ENCODE peak calls at places on chromosomes 5 and 9, in ten cellular contexts. One of them, this sample, is unnamed.

GRCh38 chr5:122415481-122416120 is 103.6 kb downstream of the SNCAIP start:
- DNase-seq in stimulated activated CD4-positive, alpha-beta T cell treated with anti-CD3 and anti-CD28 coated beads, Interleukin-4, amount 100 ng/mL, for 48 hours: no peak
- DNase-seq in astrocyte of the hippocampus: peak
- DNase-seq in GM19239: no peak
- DNase-seq in iPS-NIHi11: peak
- DNase-seq in NCI-H2081: peak
- DNase-seq in NCI-H446 treated with DMSO at 0.1 percent for 48 hours: peak
- DNase-seq in CD4-positive, alpha-beta memory T cell: no peak
- DNase-seq in head of caudate nucleus: peak
- DNase-seq in hippocampal formation: peak
- DNase-seq in this sample: peak

GRCh38 chr5:178546675-178547033 is 43.5 kb downstream of the COL23A1 start:
- DNase-seq in stimulated activated CD4-positive, alpha-beta T cell treated with anti-CD3 and anti-CD28 coated beads, Interleukin-4, amount 100 ng/mL, for 48 hours: no peak
- DNase-seq in hippocampal formation: no peak
- DNase-seq in astrocyte of the hippocampus: no peak
- DNase-seq in NCI-H2081: no peak
- DNase-seq in CD4-positive, alpha-beta memory T cell: no peak
- DNase-seq in head of caudate nucleus: no peak
- DNase-seq in NCI-H446 treated with DMSO at 0.1 percent for 48 hours: no peak
- DNase-seq in iPS-NIHi11: no peak
- DNase-seq in GM19239: no peak
- DNase-seq in this sample: no peak

GRCh38 chr9:108117775-108118174 is 628.2 kb upstream of the KLF4 start:
- DNase-seq in stimulated activated CD4-positive, alpha-beta T cell treated with anti-CD3 and anti-CD28 coated beads, Interleukin-4, amount 100 ng/mL, for 48 hours: no peak
- DNase-seq in NCI-H446 treated with DMSO at 0.1 percent for 48 hours: peak
- DNase-seq in astrocyte of the hippocampus: no peak
- DNase-seq in iPS-NIHi11: no peak
- DNase-seq in GM19239: no peak
- DNase-seq in hippocampal formation: no peak
- DNase-seq in CD4-positive, alpha-beta memory T cell: no peak
- DNase-seq in head of caudate nucleus: no peak
- DNase-seq in NCI-H2081: peak
- DNase-seq in this sample: no peak

GRCh38 chr5:54718647-54719046 is 201.1 kb downstream of the SNX18 start:
- DNase-seq in hippocampal formation: no peak
- DNase-seq in iPS-NIHi11: no peak
- DNase-seq in GM19239: no peak
- DNase-seq in stimulated activated CD4-positive, alpha-beta T cell treated with anti-CD3 and anti-CD28 coated beads, Interleukin-4, amount 100 ng/mL, for 48 hours: no peak
- DNase-seq in astrocyte of the hippocampus: peak
- DNase-seq in head of caudate nucleus: no peak
- DNase-seq in NCI-H446 treated with DMSO at 0.1 percent for 48 hours: peak
- DNase-seq in CD4-positive, alpha-beta memory T cell: no peak
- DNase-seq in NCI-H2081: no peak
- DNase-seq in this sample: peak

GRCh38 chr5:168227973-168228615 is 63.4 kb upstream of the WWC1 start:
- DNase-seq in hippocampal formation: no peak
- DNase-seq in CD4-positive, alpha-beta memory T cell: peak
- DNase-seq in NCI-H446 treated with DMSO at 0.1 percent for 48 hours: no peak
- DNase-seq in astrocyte of the hippocampus: peak
- DNase-seq in GM19239: peak
- DNase-seq in NCI-H2081: no peak
- DNase-seq in stimulated activated CD4-positive, alpha-beta T cell treated with anti-CD3 and anti-CD28 coated beads, Interleukin-4, amount 100 ng/mL, for 48 hours: no peak
- DNase-seq in iPS-NIHi11: no peak
- DNase-seq in head of caudate nucleus: no peak
- DNase-seq in this sample: no peak

GRCh38 chr9:94808926-94809700 is 82.6 kb downstream of the AOPEP start:
- DNase-seq in iPS-NIHi11: no peak
- DNase-seq in NCI-H446 treated with DMSO at 0.1 percent for 48 hours: no peak
- DNase-seq in astrocyte of the hippocampus: peak
- DNase-seq in GM19239: no peak
- DNase-seq in head of caudate nucleus: no peak
- DNase-seq in CD4-positive, alpha-beta memory T cell: no peak
- DNase-seq in hippocampal formation: no peak
- DNase-seq in NCI-H2081: no peak
- DNase-seq in stimulated activated CD4-positive, alpha-beta T cell treated with anti-CD3 and anti-CD28 coated beads, Interleukin-4, amount 100 ng/mL, for 48 hours: no peak
- DNase-seq in this sample: no peak

GRCh38 chr5:98482321-98483111 is 290.9 kb upstream of the RGMB start:
- DNase-seq in astrocyte of the hippocampus: no peak
- DNase-seq in NCI-H2081: no peak
- DNase-seq in stimulated activated CD4-positive, alpha-beta T cell treated with anti-CD3 and anti-CD28 coated beads, Interleukin-4, amount 100 ng/mL, for 48 hours: no peak
- DNase-seq in GM19239: no peak
- DNase-seq in NCI-H446 treated with DMSO at 0.1 percent for 48 hours: no peak
- DNase-seq in CD4-positive, alpha-beta memory T cell: no peak
- DNase-seq in hippocampal formation: no peak
- DNase-seq in iPS-NIHi11: no peak
- DNase-seq in head of caudate nucleus: no peak
- DNase-seq in this sample: no peak

GRCh38 chr5:15926586-15926985 is 253.0 kb downstream of the MARCHF11 start:
- DNase-seq in NCI-H446 treated with DMSO at 0.1 percent for 48 hours: no peak
- DNase-seq in NCI-H2081: no peak
- DNase-seq in iPS-NIHi11: no peak
- DNase-seq in astrocyte of the hippocampus: peak
- DNase-seq in GM19239: no peak
- DNase-seq in stimulated activated CD4-positive, alpha-beta T cell treated with anti-CD3 and anti-CD28 coated beads, Interleukin-4, amount 100 ng/mL, for 48 hours: no peak
- DNase-seq in head of caudate nucleus: no peak
- DNase-seq in CD4-positive, alpha-beta memory T cell: no peak
- DNase-seq in hippocampal formation: no peak
- DNase-seq in this sample: no peak

GRCh38 chr5:132001647-132002561 is 9.6 kb downstream of the ACSL6 start:
- DNase-seq in CD4-positive, alpha-beta memory T cell: no peak
- DNase-seq in hippocampal formation: no peak
- DNase-seq in head of caudate nucleus: no peak
- DNase-seq in NCI-H446 treated with DMSO at 0.1 percent for 48 hours: no peak
- DNase-seq in NCI-H2081: no peak
- DNase-seq in astrocyte of the hippocampus: peak
- DNase-seq in iPS-NIHi11: peak
- DNase-seq in GM19239: no peak
- DNase-seq in stimulated activated CD4-positive, alpha-beta T cell treated with anti-CD3 and anti-CD28 coated beads, Interleukin-4, amount 100 ng/mL, for 48 hours: no peak
- DNase-seq in this sample: peak

GRCh38 chr9:75175395-75175794 is 87.1 kb downstream of the OSTF1 start:
- DNase-seq in CD4-positive, alpha-beta memory T cell: no peak
- DNase-seq in astrocyte of the hippocampus: no peak
- DNase-seq in stimulated activated CD4-positive, alpha-beta T cell treated with anti-CD3 and anti-CD28 coated beads, Interleukin-4, amount 100 ng/mL, for 48 hours: no peak
- DNase-seq in NCI-H446 treated with DMSO at 0.1 percent for 48 hours: no peak
- DNase-seq in iPS-NIHi11: no peak
- DNase-seq in GM19239: no peak
- DNase-seq in NCI-H2081: no peak
- DNase-seq in head of caudate nucleus: no peak
- DNase-seq in hippocampal formation: no peak
- DNase-seq in this sample: no peak

GRCh38 chr9:21993893-21994525 is at the start of gene CDKN2A:
- DNase-seq in iPS-NIHi11: peak
- DNase-seq in GM19239: no peak
- DNase-seq in CD4-positive, alpha-beta memory T cell: peak
- DNase-seq in stimulated activated CD4-positive, alpha-beta T cell treated with anti-CD3 and anti-CD28 coated beads, Interleukin-4, amount 100 ng/mL, for 48 hours: peak
- DNase-seq in hippocampal formation: no peak
- DNase-seq in NCI-H446 treated with DMSO at 0.1 percent for 48 hours: peak
- DNase-seq in head of caudate nucleus: no peak
- DNase-seq in NCI-H2081: peak
- DNase-seq in astrocyte of the hippocampus: peak
- DNase-seq in this sample: no peak

GRCh38 chr9:92196909-92197308 is 81.7 kb upstream of the SPTLC1 start:
- DNase-seq in stimulated activated CD4-positive, alpha-beta T cell treated with anti-CD3 and anti-CD28 coated beads, Interleukin-4, amount 100 ng/mL, for 48 hours: no peak
- DNase-seq in CD4-positive, alpha-beta memory T cell: no peak
- DNase-seq in iPS-NIHi11: no peak
- DNase-seq in NCI-H446 treated with DMSO at 0.1 percent for 48 hours: no peak
- DNase-seq in astrocyte of the hippocampus: peak
- DNase-seq in head of caudate nucleus: no peak
- DNase-seq in NCI-H2081: no peak
- DNase-seq in GM19239: no peak
- DNase-seq in hippocampal formation: no peak
- DNase-seq in this sample: peak

GRCh38 chr5:73858786-73859185 is 232.8 kb downstream of the ARHGEF28 start:
- DNase-seq in head of caudate nucleus: no peak
- DNase-seq in iPS-NIHi11: no peak
- DNase-seq in CD4-positive, alpha-beta memory T cell: no peak
- DNase-seq in NCI-H446 treated with DMSO at 0.1 percent for 48 hours: no peak
- DNase-seq in NCI-H2081: no peak
- DNase-seq in stimulated activated CD4-positive, alpha-beta T cell treated with anti-CD3 and anti-CD28 coated beads, Interleukin-4, amount 100 ng/mL, for 48 hours: no peak
- DNase-seq in hippocampal formation: no peak
- DNase-seq in GM19239: no peak
- DNase-seq in astrocyte of the hippocampus: no peak
- DNase-seq in this sample: no peak

GRCh38 chr9:77025146-77025545 is 5.7 kb downstream of the FOXB2 start:
- DNase-seq in NCI-H446 treated with DMSO at 0.1 percent for 48 hours: no peak
- DNase-seq in hippocampal formation: no peak
- DNase-seq in GM19239: no peak
- DNase-seq in iPS-NIHi11: no peak
- DNase-seq in head of caudate nucleus: no peak
- DNase-seq in CD4-positive, alpha-beta memory T cell: no peak
- DNase-seq in NCI-H2081: no peak
- DNase-seq in astrocyte of the hippocampus: no peak
- DNase-seq in stimulated activated CD4-positive, alpha-beta T cell treated with anti-CD3 and anti-CD28 coated beads, Interleukin-4, amount 100 ng/mL, for 48 hours: no peak
- DNase-seq in this sample: no peak

GRCh38 chr5:154985126-154985525 is 28.4 kb upstream of the KIF4B start:
- DNase-seq in stimulated activated CD4-positive, alpha-beta T cell treated with anti-CD3 and anti-CD28 coated beads, Interleukin-4, amount 100 ng/mL, for 48 hours: no peak
- DNase-seq in GM19239: no peak
- DNase-seq in iPS-NIHi11: no peak
- DNase-seq in NCI-H446 treated with DMSO at 0.1 percent for 48 hours: peak
- DNase-seq in NCI-H2081: peak
- DNase-seq in hippocampal formation: no peak
- DNase-seq in head of caudate nucleus: no peak
- DNase-seq in astrocyte of the hippocampus: no peak
- DNase-seq in CD4-positive, alpha-beta memory T cell: no peak
- DNase-seq in this sample: no peak

GRCh38 chr9:120892748-120893584 is 16.0 kb upstream of the PHF19 start:
- DNase-seq in astrocyte of the hippocampus: no peak
- DNase-seq in NCI-H446 treated with DMSO at 0.1 percent for 48 hours: no peak
- DNase-seq in head of caudate nucleus: no peak
- DNase-seq in CD4-positive, alpha-beta memory T cell: peak
- DNase-seq in NCI-H2081: peak
- DNase-seq in stimulated activated CD4-positive, alpha-beta T cell treated with anti-CD3 and anti-CD28 coated beads, Interleukin-4, amount 100 ng/mL, for 48 hours: no peak
- DNase-seq in hippocampal formation: no peak
- DNase-seq in GM19239: peak
- DNase-seq in iPS-NIHi11: no peak
- DNase-seq in this sample: peak

GRCh38 chr9:124390812-124391658 is 24.2 kb downstream of the PSMB7 start:
- DNase-seq in iPS-NIHi11: no peak
- DNase-seq in head of caudate nucleus: no peak
- DNase-seq in NCI-H446 treated with DMSO at 0.1 percent for 48 hours: no peak
- DNase-seq in hippocampal formation: no peak
- DNase-seq in astrocyte of the hippocampus: peak
- DNase-seq in stimulated activated CD4-positive, alpha-beta T cell treated with anti-CD3 and anti-CD28 coated beads, Interleukin-4, amount 100 ng/mL, for 48 hours: no peak
- DNase-seq in CD4-positive, alpha-beta memory T cell: no peak
- DNase-seq in GM19239: no peak
- DNase-seq in NCI-H2081: no peak
- DNase-seq in this sample: peak

GRCh38 chr5:5497132-5497748 is 74.8 kb downstream of the ICE1 start:
- DNase-seq in GM19239: peak
- DNase-seq in NCI-H446 treated with DMSO at 0.1 percent for 48 hours: no peak
- DNase-seq in hippocampal formation: peak
- DNase-seq in stimulated activated CD4-positive, alpha-beta T cell treated with anti-CD3 and anti-CD28 coated beads, Interleukin-4, amount 100 ng/mL, for 48 hours: no peak
- DNase-seq in head of caudate nucleus: peak
- DNase-seq in CD4-positive, alpha-beta memory T cell: peak
- DNase-seq in iPS-NIHi11: peak
- DNase-seq in NCI-H2081: peak
- DNase-seq in astrocyte of the hippocampus: peak
- DNase-seq in this sample: peak

GRCh38 chr9:69223605-69224004 is 49.5 kb downstream of the TJP2 start:
- DNase-seq in stimulated activated CD4-positive, alpha-beta T cell treated with anti-CD3 and anti-CD28 coated beads, Interleukin-4, amount 100 ng/mL, for 48 hours: no peak
- DNase-seq in NCI-H2081: peak
- DNase-seq in hippocampal formation: no peak
- DNase-seq in NCI-H446 treated with DMSO at 0.1 percent for 48 hours: no peak
- DNase-seq in astrocyte of the hippocampus: peak
- DNase-seq in GM19239: peak
- DNase-seq in CD4-positive, alpha-beta memory T cell: no peak
- DNase-seq in iPS-NIHi11: peak
- DNase-seq in head of caudate nucleus: no peak
- DNase-seq in this sample: peak

GRCh38 chr5:57416246-57416996 is 66.2 kb downstream of the ACTBL2 start:
- DNase-seq in astrocyte of the hippocampus: peak
- DNase-seq in CD4-positive, alpha-beta memory T cell: no peak
- DNase-seq in hippocampal formation: no peak
- DNase-seq in NCI-H446 treated with DMSO at 0.1 percent for 48 hours: no peak
- DNase-seq in GM19239: no peak
- DNase-seq in stimulated activated CD4-positive, alpha-beta T cell treated with anti-CD3 and anti-CD28 coated beads, Interleukin-4, amount 100 ng/mL, for 48 hours: no peak
- DNase-seq in NCI-H2081: no peak
- DNase-seq in head of caudate nucleus: no peak
- DNase-seq in iPS-NIHi11: peak
- DNase-seq in this sample: peak

This sample was measured in cardiac fibroblast.